ENCODE peak calls at places on chromosome 2, in eight cellular contexts. One of them, this sample, is unnamed.

GRCh38 chr2:134218928-134219707 is 34.8 kb upstream of the MGAT5 start:
- DNase-seq in GM23338: no peak
- DNase-seq in pancreas: no peak
- DNase-seq in progenitor cell of endocrine pancreas: no peak
- DNase-seq in lower leg skin: no peak
- DNase-seq in dorsolateral prefrontal cortex: no peak
- DNase-seq in NB4: peak
- DNase-seq in fibroblast of villous mesenchyme: no peak
- DNase-seq in this sample: no peak

GRCh38 chr2:141331127-141331526 is 799.7 kb downstream of the LRP1B start:
- DNase-seq in GM23338: no peak
- DNase-seq in lower leg skin: no peak
- DNase-seq in NB4: peak
- DNase-seq in pancreas: no peak
- DNase-seq in fibroblast of villous mesenchyme: peak
- DNase-seq in dorsolateral prefrontal cortex: no peak
- DNase-seq in progenitor cell of endocrine pancreas: no peak
- DNase-seq in this sample: no peak

GRCh38 chr2:84970956-84971798 is at the start of gene KCMF1:
- DNase-seq in pancreas: peak
- DNase-seq in dorsolateral prefrontal cortex: peak
- DNase-seq in lower leg skin: peak
- DNase-seq in NB4: peak
- DNase-seq in fibroblast of villous mesenchyme: peak
- DNase-seq in progenitor cell of endocrine pancreas: peak
- DNase-seq in GM23338: peak
- DNase-seq in this sample: peak

GRCh38 chr2:26327291-26328272 is 18.4 kb upstream of the SELENOI start:
- DNase-seq in dorsolateral prefrontal cortex: no peak
- DNase-seq in fibroblast of villous mesenchyme: peak
- DNase-seq in pancreas: no peak
- DNase-seq in GM23338: no peak
- DNase-seq in NB4: peak
- DNase-seq in lower leg skin: no peak
- DNase-seq in progenitor cell of endocrine pancreas: no peak
- DNase-seq in this sample: no peak

GRCh38 chr2:119005565-119005964 is 63.6 kb downstream of the MARCO start:
- DNase-seq in pancreas: no peak
- DNase-seq in dorsolateral prefrontal cortex: no peak
- DNase-seq in NB4: no peak
- DNase-seq in fibroblast of villous mesenchyme: no peak
- DNase-seq in progenitor cell of endocrine pancreas: no peak
- DNase-seq in lower leg skin: no peak
- DNase-seq in GM23338: no peak
- DNase-seq in this sample: no peak

GRCh38 chr2:45925636-45926350 is 274.3 kb downstream of the PRKCE start:
- DNase-seq in fibroblast of villous mesenchyme: no peak
- DNase-seq in progenitor cell of endocrine pancreas: no peak
- DNase-seq in NB4: no peak
- DNase-seq in GM23338: no peak
- DNase-seq in pancreas: no peak
- DNase-seq in dorsolateral prefrontal cortex: no peak
- DNase-seq in lower leg skin: peak
- DNase-seq in this sample: no peak

GRCh38 chr2:106995560-106995959 is 109.6 kb upstream of the ST6GAL2 start:
- DNase-seq in NB4: no peak
- DNase-seq in fibroblast of villous mesenchyme: peak
- DNase-seq in pancreas: no peak
- DNase-seq in lower leg skin: no peak
- DNase-seq in GM23338: no peak
- DNase-seq in dorsolateral prefrontal cortex: no peak
- DNase-seq in progenitor cell of endocrine pancreas: no peak
- DNase-seq in this sample: no peak

GRCh38 chr2:94877129-94877528 is 5.9 kb downstream of the TEKT4 start:
- DNase-seq in lower leg skin: no peak
- DNase-seq in GM23338: no peak
- DNase-seq in NB4: no peak
- DNase-seq in pancreas: no peak
- DNase-seq in fibroblast of villous mesenchyme: no peak
- DNase-seq in dorsolateral prefrontal cortex: no peak
- DNase-seq in progenitor cell of endocrine pancreas: no peak
- DNase-seq in this sample: no peak

GRCh38 chr2:317501-318424 is 29.9 kb upstream of the ALKAL2 start:
- DNase-seq in dorsolateral prefrontal cortex: no peak
- DNase-seq in NB4: peak
- DNase-seq in lower leg skin: no peak
- DNase-seq in progenitor cell of endocrine pancreas: no peak
- DNase-seq in pancreas: no peak
- DNase-seq in GM23338: peak
- DNase-seq in fibroblast of villous mesenchyme: peak
- DNase-seq in this sample: no peak

GRCh38 chr2:226118471-226119429 is 680.9 kb downstream of the IRS1 start:
- DNase-seq in GM23338: peak
- DNase-seq in NB4: peak
- DNase-seq in fibroblast of villous mesenchyme: peak
- DNase-seq in pancreas: no peak
- DNase-seq in progenitor cell of endocrine pancreas: no peak
- DNase-seq in lower leg skin: peak
- DNase-seq in dorsolateral prefrontal cortex: no peak
- DNase-seq in this sample: no peak

GRCh38 chr2:71460056-71460455 is 6.7 kb downstream of the DYSF start:
- DNase-seq in NB4: no peak
- DNase-seq in progenitor cell of endocrine pancreas: no peak
- DNase-seq in pancreas: no peak
- DNase-seq in lower leg skin: peak
- DNase-seq in fibroblast of villous mesenchyme: no peak
- DNase-seq in GM23338: no peak
- DNase-seq in dorsolateral prefrontal cortex: no peak
- DNase-seq in this sample: no peak

GRCh38 chr2:71462056-71462605 is 8.8 kb downstream of the DYSF start:
- DNase-seq in progenitor cell of endocrine pancreas: no peak
- DNase-seq in pancreas: no peak
- DNase-seq in dorsolateral prefrontal cortex: no peak
- DNase-seq in fibroblast of villous mesenchyme: no peak
- DNase-seq in lower leg skin: peak
- DNase-seq in GM23338: no peak
- DNase-seq in NB4: no peak
- DNase-seq in this sample: no peak

GRCh38 chr2:71461304-71461671 is 7.9 kb downstream of the DYSF start:
- DNase-seq in fibroblast of villous mesenchyme: no peak
- DNase-seq in GM23338: no peak
- DNase-seq in dorsolateral prefrontal cortex: no peak
- DNase-seq in lower leg skin: no peak
- DNase-seq in pancreas: no peak
- DNase-seq in NB4: no peak
- DNase-seq in progenitor cell of endocrine pancreas: no peak
- DNase-seq in this sample: no peak

GRCh38 chr2:71459084-71459431 is 5.7 kb downstream of the DYSF start:
- DNase-seq in fibroblast of villous mesenchyme: no peak
- DNase-seq in lower leg skin: peak
- DNase-seq in GM23338: no peak
- DNase-seq in pancreas: no peak
- DNase-seq in progenitor cell of endocrine pancreas: no peak
- DNase-seq in NB4: no peak
- DNase-seq in dorsolateral prefrontal cortex: no peak
- DNase-seq in this sample: no peak

DNA sequence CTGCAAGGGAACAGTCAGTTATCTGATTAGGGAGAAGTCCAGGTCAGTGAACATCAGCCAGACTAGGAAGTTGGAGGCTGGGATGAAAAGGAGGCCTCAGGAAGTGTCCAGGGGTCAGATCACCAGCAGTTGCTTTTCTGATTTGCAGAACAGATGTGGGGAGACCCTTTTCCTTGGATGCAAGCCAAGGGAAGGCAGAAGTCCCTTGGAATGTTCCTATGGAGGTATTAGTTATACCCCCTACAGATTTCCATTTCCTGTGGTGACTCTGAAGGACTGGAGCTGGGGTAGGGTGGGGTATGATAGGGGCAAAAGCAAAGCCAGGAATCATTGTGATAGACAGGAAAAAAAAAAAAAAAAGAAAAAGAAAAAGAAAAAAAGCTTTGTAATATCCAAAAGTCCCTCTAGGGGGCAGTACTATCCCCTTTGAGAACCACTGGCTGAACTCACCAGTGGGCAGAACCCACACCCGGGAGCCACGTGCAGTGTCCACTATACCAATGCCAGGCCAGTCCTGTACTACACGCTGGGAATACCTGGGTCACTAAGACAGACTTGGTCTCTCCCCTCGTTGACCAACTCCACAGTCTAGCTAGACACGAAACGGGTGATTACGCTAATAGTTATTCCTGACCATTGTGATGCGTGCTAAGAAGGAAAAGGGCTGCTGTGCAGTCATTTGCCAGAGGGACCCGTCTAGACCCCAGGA is 7.4 kb downstream of the DYSF start:
- DNase-seq in lower leg skin: peak
- DNase-seq in fibroblast of villous mesenchyme: no peak
- DNase-seq in NB4: peak
- DNase-seq in pancreas: no peak
- DNase-seq in dorsolateral prefrontal cortex: no peak
- DNase-seq in GM23338: peak
- DNase-seq in progenitor cell of endocrine pancreas: no peak
- DNase-seq in this sample: no peak
- TF ChIP-seq CTCF in lower leg skin: no peak
- TF ChIP-seq CTCF in fibroblast of villous mesenchyme: peak
- TF ChIP-seq CTCF in NB4: peak
- TF ChIP-seq CTCF in pancreas: no peak
- TF ChIP-seq CTCF in dorsolateral prefrontal cortex: peak
- TF ChIP-seq CTCF in GM23338: peak
- TF ChIP-seq CTCF in progenitor cell of endocrine pancreas: peak
- TF ChIP-seq CTCF in this sample: peak

DNA sequence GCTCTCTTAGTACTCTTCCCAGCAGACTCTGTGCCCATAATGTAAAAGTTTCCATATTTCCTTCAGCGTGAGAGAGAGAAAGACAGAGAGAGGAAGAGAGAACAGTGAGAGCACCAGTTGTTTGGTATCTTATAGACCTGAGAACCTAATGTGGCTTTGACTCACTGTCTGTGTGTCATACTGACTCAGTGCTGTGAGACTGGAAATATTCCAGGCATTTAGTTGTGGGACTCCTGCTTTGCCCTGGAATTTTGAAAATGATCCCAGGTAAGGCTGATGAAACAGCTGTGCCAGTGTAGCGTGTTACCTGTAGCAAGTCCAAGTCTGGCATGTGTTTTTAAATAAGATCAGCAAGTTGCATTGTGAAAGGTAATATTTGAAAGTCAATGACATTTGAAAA is 87.9 kb upstream of the KCNH7 start:
- DNase-seq in NB4: no peak
- DNase-seq in dorsolateral prefrontal cortex: no peak
- DNase-seq in fibroblast of villous mesenchyme: no peak
- DNase-seq in GM23338: no peak
- DNase-seq in pancreas: no peak
- DNase-seq in lower leg skin: no peak
- DNase-seq in progenitor cell of endocrine pancreas: no peak
- DNase-seq in this sample: no peak
- TF ChIP-seq CTCF in NB4: no peak
- TF ChIP-seq CTCF in dorsolateral prefrontal cortex: no peak
- TF ChIP-seq CTCF in fibroblast of villous mesenchyme: no peak
- TF ChIP-seq CTCF in GM23338: no peak
- TF ChIP-seq CTCF in pancreas: no peak
- TF ChIP-seq CTCF in lower leg skin: no peak
- TF ChIP-seq CTCF in progenitor cell of endocrine pancreas: no peak
- TF ChIP-seq CTCF in this sample: no peak

GRCh38 chr2:236576978-236577377 is 7.4 kb downstream of the ACKR3 start:
- DNase-seq in NB4: no peak
- DNase-seq in dorsolateral prefrontal cortex: no peak
- DNase-seq in lower leg skin: peak
- DNase-seq in GM23338: no peak
- DNase-seq in progenitor cell of endocrine pancreas: no peak
- DNase-seq in pancreas: peak
- DNase-seq in fibroblast of villous mesenchyme: no peak
- DNase-seq in this sample: no peak

GRCh38 chr2:236577481-236578410 is 8.1 kb downstream of the ACKR3 start:
- DNase-seq in progenitor cell of endocrine pancreas: no peak
- DNase-seq in lower leg skin: peak
- DNase-seq in GM23338: no peak
- DNase-seq in pancreas: peak
- DNase-seq in NB4: no peak
- DNase-seq in dorsolateral prefrontal cortex: no peak
- DNase-seq in fibroblast of villous mesenchyme: no peak
- DNase-seq in this sample: no peak

GRCh38 chr2:236575501-236575900 is 5.9 kb downstream of the ACKR3 start:
- DNase-seq in dorsolateral prefrontal cortex: no peak
- DNase-seq in fibroblast of villous mesenchyme: no peak
- DNase-seq in NB4: no peak
- DNase-seq in progenitor cell of endocrine pancreas: no peak
- DNase-seq in pancreas: no peak
- DNase-seq in GM23338: no peak
- DNase-seq in lower leg skin: peak
- DNase-seq in this sample: no peak

GRCh38 chr2:236574424-236575145 is 5.0 kb downstream of the ACKR3 start:
- DNase-seq in NB4: no peak
- DNase-seq in fibroblast of villous mesenchyme: no peak
- DNase-seq in progenitor cell of endocrine pancreas: no peak
- DNase-seq in dorsolateral prefrontal cortex: no peak
- DNase-seq in pancreas: peak
- DNase-seq in GM23338: no peak
- DNase-seq in lower leg skin: peak
- DNase-seq in this sample: no peak

DNA sequence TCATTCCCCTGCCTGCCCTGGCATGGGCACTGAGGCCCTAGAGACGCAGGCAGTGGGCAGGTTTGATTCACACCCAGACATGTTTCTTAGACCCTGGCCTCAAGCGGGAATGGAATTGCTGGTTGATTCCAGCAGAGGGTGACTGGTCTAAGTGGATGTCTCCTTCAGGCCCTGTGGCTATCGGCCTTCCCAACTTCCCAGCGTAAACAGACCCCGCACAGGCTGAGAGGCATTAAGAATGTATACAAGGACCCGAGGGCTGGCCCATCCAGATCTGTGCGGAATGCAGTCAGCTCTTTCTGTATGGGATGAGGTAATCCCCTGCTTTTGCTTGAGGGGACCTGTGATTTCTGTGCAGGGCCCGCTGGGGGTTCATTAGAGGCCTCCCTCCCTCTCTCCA is 6.4 kb downstream of the ACKR3 start:
- DNase-seq in GM23338: peak
- DNase-seq in NB4: no peak
- DNase-seq in dorsolateral prefrontal cortex: no peak
- DNase-seq in fibroblast of villous mesenchyme: peak
- DNase-seq in progenitor cell of endocrine pancreas: no peak
- DNase-seq in lower leg skin: peak
- DNase-seq in pancreas: no peak
- DNase-seq in this sample: no peak
- TF ChIP-seq CTCF in GM23338: peak
- TF ChIP-seq CTCF in NB4: no peak
- TF ChIP-seq CTCF in dorsolateral prefrontal cortex: no peak
- TF ChIP-seq CTCF in fibroblast of villous mesenchyme: no peak
- TF ChIP-seq CTCF in progenitor cell of endocrine pancreas: peak
- TF ChIP-seq CTCF in lower leg skin: no peak
- TF ChIP-seq CTCF in pancreas: no peak
- TF ChIP-seq CTCF in this sample: no peak

DNA sequence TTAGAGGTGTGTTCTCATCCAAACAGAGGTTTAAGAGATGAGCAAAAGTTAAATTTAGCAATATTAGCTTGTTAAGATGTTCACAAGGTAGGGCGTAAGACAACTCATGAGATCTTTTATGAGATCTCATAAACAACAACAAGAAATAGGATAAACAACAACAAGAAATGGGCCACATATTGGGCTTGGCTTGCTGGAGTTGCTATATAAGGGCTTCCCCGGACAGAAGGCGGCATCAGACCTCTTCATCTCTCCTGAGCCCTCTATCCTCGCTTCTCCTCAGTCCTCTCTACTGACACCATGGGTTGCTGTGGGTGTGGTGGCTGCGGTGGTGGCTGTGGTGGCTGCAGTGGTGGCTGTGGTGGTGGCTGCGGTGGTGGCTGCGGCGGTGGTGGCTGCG is at the start of gene SCYGR8:
- DNase-seq in GM23338: no peak
- DNase-seq in pancreas: no peak
- DNase-seq in dorsolateral prefrontal cortex: no peak
- DNase-seq in progenitor cell of endocrine pancreas: no peak
- DNase-seq in NB4: no peak
- DNase-seq in fibroblast of villous mesenchyme: no peak
- DNase-seq in lower leg skin: peak
- DNase-seq in this sample: no peak
- TF ChIP-seq CTCF in GM23338: no peak
- TF ChIP-seq CTCF in pancreas: no peak
- TF ChIP-seq CTCF in dorsolateral prefrontal cortex: no peak
- TF ChIP-seq CTCF in progenitor cell of endocrine pancreas: no peak
- TF ChIP-seq CTCF in NB4: no peak
- TF ChIP-seq CTCF in fibroblast of villous mesenchyme: no peak
- TF ChIP-seq CTCF in lower leg skin: no peak
- TF ChIP-seq CTCF in this sample: no peak